ENCODE peak calls at places on chromosomes 16 and 17, in nine cellular contexts. One of them, this sample, is unnamed.

GRCh38 chr17:42866216-42866615 is 15.2 kb downstream of the AOC3 start:
- DNase-seq in right lobe of liver: no peak
- DNase-seq in left lung: no peak
- DNase-seq in IMR-90: no peak
- DNase-seq in tibial nerve: no peak
- DNase-seq in caudate nucleus: no peak
- DNase-seq in SK-N-SH: no peak
- DNase-seq in A549: no peak
- DNase-seq in CD4-positive, alpha-beta T cell: no peak
- DNase-seq in this sample: no peak

GRCh38 chr17:40510328-40510648 is 8.9 kb upstream of the TNS4 start:
- DNase-seq in A549: peak
- DNase-seq in CD4-positive, alpha-beta T cell: no peak
- DNase-seq in tibial nerve: no peak
- DNase-seq in right lobe of liver: no peak
- DNase-seq in IMR-90: peak
- DNase-seq in left lung: peak
- DNase-seq in caudate nucleus: no peak
- DNase-seq in SK-N-SH: no peak
- DNase-seq in this sample: no peak

GRCh38 chr17:75681289-75681688 is 14.2 kb downstream of the SAP30BP start:
- DNase-seq in right lobe of liver: no peak
- DNase-seq in left lung: no peak
- DNase-seq in CD4-positive, alpha-beta T cell: no peak
- DNase-seq in SK-N-SH: no peak
- DNase-seq in caudate nucleus: no peak
- DNase-seq in IMR-90: peak
- DNase-seq in A549: no peak
- DNase-seq in tibial nerve: no peak
- DNase-seq in this sample: no peak

GRCh38 chr17:68482576-68483001 is 25.3 kb upstream of the WIPI1 start:
- DNase-seq in CD4-positive, alpha-beta T cell: no peak
- DNase-seq in tibial nerve: no peak
- DNase-seq in left lung: no peak
- DNase-seq in IMR-90: no peak
- DNase-seq in right lobe of liver: no peak
- DNase-seq in SK-N-SH: no peak
- DNase-seq in A549: no peak
- DNase-seq in caudate nucleus: no peak
- DNase-seq in this sample: no peak

GRCh38 chr17:22266231-22266630 is 573.9 kb downstream of the KCNJ18 start:
- DNase-seq in right lobe of liver: no peak
- DNase-seq in caudate nucleus: no peak
- DNase-seq in IMR-90: no peak
- DNase-seq in CD4-positive, alpha-beta T cell: no peak
- DNase-seq in A549: no peak
- DNase-seq in SK-N-SH: peak
- DNase-seq in tibial nerve: no peak
- DNase-seq in left lung: no peak
- DNase-seq in this sample: no peak

GRCh38 chr17:80214878-80215210 is 5.3 kb downstream of the SGSH start:
- DNase-seq in right lobe of liver: no peak
- DNase-seq in left lung: no peak
- DNase-seq in IMR-90: no peak
- DNase-seq in caudate nucleus: no peak
- DNase-seq in tibial nerve: no peak
- DNase-seq in A549: no peak
- DNase-seq in CD4-positive, alpha-beta T cell: no peak
- DNase-seq in SK-N-SH: no peak
- DNase-seq in this sample: no peak

GRCh38 chr16:28292731-28293588 is 635 bp downstream of the SBK1 start:
- DNase-seq in left lung: no peak
- DNase-seq in caudate nucleus: no peak
- DNase-seq in right lobe of liver: no peak
- DNase-seq in SK-N-SH: peak
- DNase-seq in A549: no peak
- DNase-seq in CD4-positive, alpha-beta T cell: peak
- DNase-seq in IMR-90: no peak
- DNase-seq in tibial nerve: no peak
- DNase-seq in this sample: no peak

GRCh38 chr17:58913971-58914769 is 158.5 kb downstream of the PPM1E start:
- DNase-seq in left lung: no peak
- DNase-seq in tibial nerve: no peak
- DNase-seq in CD4-positive, alpha-beta T cell: no peak
- DNase-seq in IMR-90: peak
- DNase-seq in A549: peak
- DNase-seq in caudate nucleus: no peak
- DNase-seq in right lobe of liver: no peak
- DNase-seq in SK-N-SH: no peak
- DNase-seq in this sample: peak

GRCh38 chr17:65314212-65314611 is 177.0 kb downstream of the RGS9 start:
- DNase-seq in left lung: no peak
- DNase-seq in tibial nerve: no peak
- DNase-seq in A549: no peak
- DNase-seq in IMR-90: no peak
- DNase-seq in CD4-positive, alpha-beta T cell: no peak
- DNase-seq in caudate nucleus: no peak
- DNase-seq in right lobe of liver: no peak
- DNase-seq in SK-N-SH: no peak
- DNase-seq in this sample: no peak

GRCh38 chr16:75029854-75030253 is 31.0 kb downstream of the ZNRF1 start:
- DNase-seq in A549: peak
- DNase-seq in CD4-positive, alpha-beta T cell: no peak
- DNase-seq in caudate nucleus: no peak
- DNase-seq in right lobe of liver: no peak
- DNase-seq in tibial nerve: no peak
- DNase-seq in SK-N-SH: no peak
- DNase-seq in IMR-90: peak
- DNase-seq in left lung: no peak
- DNase-seq in this sample: peak

GRCh38 chr17:78759203-78759968 is 22.7 kb downstream of the CYTH1 start:
- DNase-seq in right lobe of liver: no peak
- DNase-seq in IMR-90: peak
- DNase-seq in CD4-positive, alpha-beta T cell: peak
- DNase-seq in left lung: peak
- DNase-seq in caudate nucleus: no peak
- DNase-seq in SK-N-SH: peak
- DNase-seq in tibial nerve: no peak
- DNase-seq in A549: no peak
- DNase-seq in this sample: no peak
- H3K27ac ChIP-seq in right lobe of liver: peak
- H3K27ac ChIP-seq in IMR-90: no peak
- H3K27ac ChIP-seq in CD4-positive, alpha-beta T cell: peak
- H3K27ac ChIP-seq in left lung: peak
- H3K27ac ChIP-seq in caudate nucleus: no peak
- H3K27ac ChIP-seq in SK-N-SH: peak
- H3K27ac ChIP-seq in tibial nerve: no peak
- H3K27ac ChIP-seq in A549: no peak
- H3K27ac ChIP-seq in this sample: no peak

DNA sequence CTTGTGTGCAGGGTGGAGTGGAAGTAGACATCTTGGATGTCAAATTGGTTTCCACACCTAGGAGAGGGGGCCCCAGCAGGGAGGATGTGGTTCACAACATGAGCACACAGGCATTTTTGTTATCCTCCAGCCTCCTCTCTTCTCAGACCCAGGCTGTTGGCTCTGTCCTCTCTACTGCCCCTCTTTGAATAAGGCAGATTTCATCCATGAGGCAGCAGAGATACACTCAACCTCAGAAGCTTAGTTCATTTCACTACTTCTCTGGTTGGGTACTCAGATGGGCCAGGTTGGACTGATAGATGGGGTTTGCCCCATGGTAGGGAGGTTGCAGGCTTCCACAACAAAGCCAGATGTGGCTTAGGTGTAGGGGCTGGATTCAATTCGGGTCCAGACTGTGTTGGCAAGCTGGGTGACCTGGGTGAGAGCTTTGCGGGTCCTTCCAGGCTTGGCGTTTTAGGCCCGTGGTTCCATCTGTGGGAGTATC is 22.2 kb upstream of the NFATC3 start:
- DNase-seq in CD4-positive, alpha-beta T cell: no peak
- DNase-seq in tibial nerve: no peak
- DNase-seq in left lung: no peak
- DNase-seq in SK-N-SH: no peak
- DNase-seq in caudate nucleus: no peak
- DNase-seq in IMR-90: no peak
- DNase-seq in A549: no peak
- DNase-seq in right lobe of liver: no peak
- DNase-seq in this sample: no peak
- H3K27ac ChIP-seq in CD4-positive, alpha-beta T cell: no peak
- H3K27ac ChIP-seq in tibial nerve: no peak
- H3K27ac ChIP-seq in left lung: peak
- H3K27ac ChIP-seq in SK-N-SH: no peak
- H3K27ac ChIP-seq in caudate nucleus: no peak
- H3K27ac ChIP-seq in IMR-90: no peak
- H3K27ac ChIP-seq in A549: no peak
- H3K27ac ChIP-seq in right lobe of liver: no peak
- H3K27ac ChIP-seq in this sample: no peak

GRCh38 chr16:68022728-68023537 is at the start of the genes DDX28 and DUS2:
- DNase-seq in CD4-positive, alpha-beta T cell: peak
- DNase-seq in left lung: peak
- DNase-seq in right lobe of liver: peak
- DNase-seq in A549: peak
- DNase-seq in caudate nucleus: peak
- DNase-seq in tibial nerve: peak
- DNase-seq in IMR-90: peak
- DNase-seq in SK-N-SH: peak
- DNase-seq in this sample: peak
- H3K27ac ChIP-seq in CD4-positive, alpha-beta T cell: peak
- H3K27ac ChIP-seq in left lung: peak
- H3K27ac ChIP-seq in right lobe of liver: peak
- H3K27ac ChIP-seq in A549: peak
- H3K27ac ChIP-seq in caudate nucleus: peak
- H3K27ac ChIP-seq in tibial nerve: peak
- H3K27ac ChIP-seq in IMR-90: peak
- H3K27ac ChIP-seq in SK-N-SH: peak
- H3K27ac ChIP-seq in this sample: peak

GRCh38 chr17:66637491-66637890 is 197.4 kb upstream of the CACNG5 start:
- DNase-seq in tibial nerve: no peak
- DNase-seq in CD4-positive, alpha-beta T cell: no peak
- DNase-seq in SK-N-SH: no peak
- DNase-seq in right lobe of liver: no peak
- DNase-seq in IMR-90: no peak
- DNase-seq in caudate nucleus: no peak
- DNase-seq in left lung: no peak
- DNase-seq in A549: no peak
- DNase-seq in this sample: no peak
- H3K27ac ChIP-seq in tibial nerve: no peak
- H3K27ac ChIP-seq in CD4-positive, alpha-beta T cell: no peak
- H3K27ac ChIP-seq in SK-N-SH: no peak
- H3K27ac ChIP-seq in right lobe of liver: no peak
- H3K27ac ChIP-seq in IMR-90: no peak
- H3K27ac ChIP-seq in caudate nucleus: no peak
- H3K27ac ChIP-seq in left lung: no peak
- H3K27ac ChIP-seq in A549: no peak
- H3K27ac ChIP-seq in this sample: no peak

GRCh38 chr16:683396-684066 is 603 bp downstream of the JMJD8 start:
- DNase-seq in caudate nucleus: no peak
- DNase-seq in left lung: peak
- DNase-seq in IMR-90: no peak
- DNase-seq in tibial nerve: no peak
- DNase-seq in SK-N-SH: no peak
- DNase-seq in A549: peak
- DNase-seq in CD4-positive, alpha-beta T cell: no peak
- DNase-seq in right lobe of liver: peak
- DNase-seq in this sample: no peak
- H3K27ac ChIP-seq in caudate nucleus: peak
- H3K27ac ChIP-seq in left lung: peak
- H3K27ac ChIP-seq in IMR-90: peak
- H3K27ac ChIP-seq in tibial nerve: no peak
- H3K27ac ChIP-seq in SK-N-SH: peak
- H3K27ac ChIP-seq in A549: peak
- H3K27ac ChIP-seq in CD4-positive, alpha-beta T cell: peak
- H3K27ac ChIP-seq in right lobe of liver: peak
- H3K27ac ChIP-seq in this sample: no peak

GRCh38 chr17:13334374-13334773 is 267.4 kb downstream of the HS3ST3A1 start:
- DNase-seq in CD4-positive, alpha-beta T cell: no peak
- DNase-seq in SK-N-SH: no peak
- DNase-seq in caudate nucleus: no peak
- DNase-seq in tibial nerve: no peak
- DNase-seq in left lung: no peak
- DNase-seq in right lobe of liver: no peak
- DNase-seq in IMR-90: no peak
- DNase-seq in A549: no peak
- DNase-seq in this sample: no peak

GRCh38 chr17:13333661-13334060 is 268.1 kb downstream of the HS3ST3A1 start:
- DNase-seq in caudate nucleus: no peak
- DNase-seq in SK-N-SH: no peak
- DNase-seq in IMR-90: no peak
- DNase-seq in right lobe of liver: no peak
- DNase-seq in A549: no peak
- DNase-seq in left lung: no peak
- DNase-seq in tibial nerve: no peak
- DNase-seq in CD4-positive, alpha-beta T cell: no peak
- DNase-seq in this sample: no peak

GRCh38 chr17:13338421-13338820 is 263.3 kb downstream of the HS3ST3A1 start:
- DNase-seq in tibial nerve: no peak
- DNase-seq in CD4-positive, alpha-beta T cell: no peak
- DNase-seq in right lobe of liver: no peak
- DNase-seq in SK-N-SH: no peak
- DNase-seq in IMR-90: no peak
- DNase-seq in A549: no peak
- DNase-seq in left lung: no peak
- DNase-seq in caudate nucleus: no peak
- DNase-seq in this sample: no peak

GRCh38 chr17:13337171-13337570 is 264.6 kb downstream of the HS3ST3A1 start:
- DNase-seq in A549: no peak
- DNase-seq in SK-N-SH: no peak
- DNase-seq in left lung: no peak
- DNase-seq in IMR-90: peak
- DNase-seq in caudate nucleus: no peak
- DNase-seq in CD4-positive, alpha-beta T cell: no peak
- DNase-seq in right lobe of liver: no peak
- DNase-seq in tibial nerve: no peak
- DNase-seq in this sample: no peak

DNA sequence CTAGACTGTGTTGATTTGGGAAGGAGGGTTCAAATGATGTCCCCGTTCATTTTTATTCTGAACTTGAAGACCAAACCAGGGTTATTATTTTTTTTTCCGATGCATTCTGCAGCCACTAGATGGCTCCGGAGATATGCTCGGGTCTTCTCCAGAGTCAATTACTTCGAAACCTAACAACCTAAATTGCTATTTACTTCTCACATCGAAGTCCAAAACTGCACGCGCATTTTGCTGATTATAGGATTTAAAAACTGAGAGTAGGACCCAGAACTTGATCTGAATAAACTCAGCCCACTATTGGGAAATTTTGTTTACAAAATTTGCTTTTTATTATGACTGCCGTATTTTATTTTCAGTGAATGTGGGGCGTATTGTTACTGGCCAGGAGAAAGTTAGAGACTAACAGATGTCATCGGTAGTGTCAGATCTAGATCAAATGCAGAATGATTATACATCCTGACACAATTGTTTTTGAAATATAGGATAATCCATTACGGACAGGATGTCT is 263.8 kb downstream of the HS3ST3A1 start:
- DNase-seq in right lobe of liver: no peak
- DNase-seq in IMR-90: peak
- DNase-seq in left lung: no peak
- DNase-seq in CD4-positive, alpha-beta T cell: no peak
- DNase-seq in caudate nucleus: no peak
- DNase-seq in tibial nerve: no peak
- DNase-seq in SK-N-SH: peak
- DNase-seq in A549: peak
- DNase-seq in this sample: peak
- H3K27ac ChIP-seq in right lobe of liver: no peak
- H3K27ac ChIP-seq in IMR-90: no peak
- H3K27ac ChIP-seq in left lung: no peak
- H3K27ac ChIP-seq in CD4-positive, alpha-beta T cell: no peak
- H3K27ac ChIP-seq in caudate nucleus: no peak
- H3K27ac ChIP-seq in tibial nerve: no peak
- H3K27ac ChIP-seq in SK-N-SH: peak
- H3K27ac ChIP-seq in A549: no peak
- H3K27ac ChIP-seq in this sample: no peak

This sample was measured in AG04450.